ENCODE peak calls at places on chromosome 11, in seven cellular contexts. One of them, this sample, is unnamed.

GRCh38 chr11:92540113-92540512 is 315.5 kb downstream of the FAT3 start:
- DNase-seq in epithelial cell of esophagus: no peak
- DNase-seq in dorsolateral prefrontal cortex: no peak
- DNase-seq in transverse colon: no peak
- DNase-seq in activated naive CD4-positive, alpha-beta T cell treated with anti-CD3 and anti-CD28 coated beads, Interleukin-2, amount 10 ng/mL, durations not matched to agents 7 days and 5 days: no peak
- DNase-seq in NCI-H1417 treated with DMSO at 0.1 percent for 48 hours: no peak
- DNase-seq in PC-3: no peak
- DNase-seq in this sample: no peak

GRCh38 chr11:128174465-128175101 is 412.8 kb downstream of the ETS1 start:
- DNase-seq in dorsolateral prefrontal cortex: no peak
- DNase-seq in NCI-H1417 treated with DMSO at 0.1 percent for 48 hours: no peak
- DNase-seq in transverse colon: no peak
- DNase-seq in activated naive CD4-positive, alpha-beta T cell treated with anti-CD3 and anti-CD28 coated beads, Interleukin-2, amount 10 ng/mL, durations not matched to agents 7 days and 5 days: no peak
- DNase-seq in epithelial cell of esophagus: no peak
- DNase-seq in PC-3: no peak
- DNase-seq in this sample: no peak

GRCh38 chr11:126604461-126604860 is 249.0 kb downstream of the ST3GAL4 start:
- DNase-seq in dorsolateral prefrontal cortex: no peak
- DNase-seq in activated naive CD4-positive, alpha-beta T cell treated with anti-CD3 and anti-CD28 coated beads, Interleukin-2, amount 10 ng/mL, durations not matched to agents 7 days and 5 days: no peak
- DNase-seq in NCI-H1417 treated with DMSO at 0.1 percent for 48 hours: no peak
- DNase-seq in PC-3: no peak
- DNase-seq in transverse colon: no peak
- DNase-seq in epithelial cell of esophagus: no peak
- DNase-seq in this sample: no peak

GRCh38 chr11:75524576-75525432 is 937 bp downstream of the GDPD5 start:
- DNase-seq in NCI-H1417 treated with DMSO at 0.1 percent for 48 hours: no peak
- DNase-seq in transverse colon: peak
- DNase-seq in PC-3: peak
- DNase-seq in epithelial cell of esophagus: no peak
- DNase-seq in activated naive CD4-positive, alpha-beta T cell treated with anti-CD3 and anti-CD28 coated beads, Interleukin-2, amount 10 ng/mL, durations not matched to agents 7 days and 5 days: peak
- DNase-seq in dorsolateral prefrontal cortex: no peak
- DNase-seq in this sample: peak

GRCh38 chr11:45334410-45334809 is 48.3 kb upstream of the SYT13 start:
- DNase-seq in NCI-H1417 treated with DMSO at 0.1 percent for 48 hours: no peak
- DNase-seq in PC-3: no peak
- DNase-seq in activated naive CD4-positive, alpha-beta T cell treated with anti-CD3 and anti-CD28 coated beads, Interleukin-2, amount 10 ng/mL, durations not matched to agents 7 days and 5 days: no peak
- DNase-seq in dorsolateral prefrontal cortex: no peak
- DNase-seq in transverse colon: no peak
- DNase-seq in epithelial cell of esophagus: no peak
- DNase-seq in this sample: no peak

GRCh38 chr11:72113170-72113808 is 794 bp upstream of the ANAPC15 start:
- DNase-seq in PC-3: no peak
- DNase-seq in activated naive CD4-positive, alpha-beta T cell treated with anti-CD3 and anti-CD28 coated beads, Interleukin-2, amount 10 ng/mL, durations not matched to agents 7 days and 5 days: no peak
- DNase-seq in transverse colon: no peak
- DNase-seq in NCI-H1417 treated with DMSO at 0.1 percent for 48 hours: no peak
- DNase-seq in dorsolateral prefrontal cortex: no peak
- DNase-seq in epithelial cell of esophagus: peak
- DNase-seq in this sample: no peak

GRCh38 chr11:134639586-134640330 is 227.7 kb upstream of the B3GAT1 start:
- DNase-seq in epithelial cell of esophagus: no peak
- DNase-seq in dorsolateral prefrontal cortex: no peak
- DNase-seq in PC-3: no peak
- DNase-seq in NCI-H1417 treated with DMSO at 0.1 percent for 48 hours: no peak
- DNase-seq in activated naive CD4-positive, alpha-beta T cell treated with anti-CD3 and anti-CD28 coated beads, Interleukin-2, amount 10 ng/mL, durations not matched to agents 7 days and 5 days: no peak
- DNase-seq in transverse colon: peak
- DNase-seq in this sample: no peak

GRCh38 chr11:109680127-109680526 is 258.1 kb downstream of the C11orf87 start:
- DNase-seq in epithelial cell of esophagus: peak
- DNase-seq in NCI-H1417 treated with DMSO at 0.1 percent for 48 hours: no peak
- DNase-seq in PC-3: peak
- DNase-seq in dorsolateral prefrontal cortex: no peak
- DNase-seq in activated naive CD4-positive, alpha-beta T cell treated with anti-CD3 and anti-CD28 coated beads, Interleukin-2, amount 10 ng/mL, durations not matched to agents 7 days and 5 days: no peak
- DNase-seq in transverse colon: no peak
- DNase-seq in this sample: no peak

GRCh38 chr11:103358251-103358650 is 249.0 kb downstream of the DYNC2H1 start:
- DNase-seq in PC-3: no peak
- DNase-seq in NCI-H1417 treated with DMSO at 0.1 percent for 48 hours: no peak
- DNase-seq in transverse colon: no peak
- DNase-seq in epithelial cell of esophagus: no peak
- DNase-seq in activated naive CD4-positive, alpha-beta T cell treated with anti-CD3 and anti-CD28 coated beads, Interleukin-2, amount 10 ng/mL, durations not matched to agents 7 days and 5 days: no peak
- DNase-seq in dorsolateral prefrontal cortex: no peak
- DNase-seq in this sample: no peak

GRCh38 chr11:129012880-129013279 is 70.2 kb upstream of the TP53AIP1 start:
- DNase-seq in NCI-H1417 treated with DMSO at 0.1 percent for 48 hours: no peak
- DNase-seq in dorsolateral prefrontal cortex: no peak
- DNase-seq in activated naive CD4-positive, alpha-beta T cell treated with anti-CD3 and anti-CD28 coated beads, Interleukin-2, amount 10 ng/mL, durations not matched to agents 7 days and 5 days: no peak
- DNase-seq in transverse colon: no peak
- DNase-seq in epithelial cell of esophagus: no peak
- DNase-seq in PC-3: no peak
- DNase-seq in this sample: no peak

GRCh38 chr11:122007611-122008071 is 108.4 kb downstream of the BLID start:
- DNase-seq in activated naive CD4-positive, alpha-beta T cell treated with anti-CD3 and anti-CD28 coated beads, Interleukin-2, amount 10 ng/mL, durations not matched to agents 7 days and 5 days: no peak
- DNase-seq in epithelial cell of esophagus: no peak
- DNase-seq in dorsolateral prefrontal cortex: peak
- DNase-seq in transverse colon: no peak
- DNase-seq in PC-3: no peak
- DNase-seq in NCI-H1417 treated with DMSO at 0.1 percent for 48 hours: no peak
- DNase-seq in this sample: no peak

GRCh38 chr11:55847453-55847852 is 8.9 kb downstream of the OR5D16 start:
- DNase-seq in NCI-H1417 treated with DMSO at 0.1 percent for 48 hours: no peak
- DNase-seq in dorsolateral prefrontal cortex: no peak
- DNase-seq in transverse colon: no peak
- DNase-seq in activated naive CD4-positive, alpha-beta T cell treated with anti-CD3 and anti-CD28 coated beads, Interleukin-2, amount 10 ng/mL, durations not matched to agents 7 days and 5 days: no peak
- DNase-seq in PC-3: no peak
- DNase-seq in epithelial cell of esophagus: no peak
- DNase-seq in this sample: no peak

GRCh38 chr11:45667929-45668680 is 2.7 kb upstream of the CHST1 start:
- DNase-seq in dorsolateral prefrontal cortex: no peak
- DNase-seq in activated naive CD4-positive, alpha-beta T cell treated with anti-CD3 and anti-CD28 coated beads, Interleukin-2, amount 10 ng/mL, durations not matched to agents 7 days and 5 days: no peak
- DNase-seq in epithelial cell of esophagus: no peak
- DNase-seq in NCI-H1417 treated with DMSO at 0.1 percent for 48 hours: no peak
- DNase-seq in transverse colon: no peak
- DNase-seq in PC-3: no peak
- DNase-seq in this sample: no peak

GRCh38 chr11:67195971-67196418 is 70.3 kb upstream of the GRK2 start:
- DNase-seq in transverse colon: peak
- DNase-seq in activated naive CD4-positive, alpha-beta T cell treated with anti-CD3 and anti-CD28 coated beads, Interleukin-2, amount 10 ng/mL, durations not matched to agents 7 days and 5 days: no peak
- DNase-seq in epithelial cell of esophagus: no peak
- DNase-seq in PC-3: peak
- DNase-seq in dorsolateral prefrontal cortex: no peak
- DNase-seq in NCI-H1417 treated with DMSO at 0.1 percent for 48 hours: no peak
- DNase-seq in this sample: no peak

GRCh38 chr11:72001834-72002591 is 3.3 kb downstream of the IL18BP start:
- DNase-seq in epithelial cell of esophagus: no peak
- DNase-seq in NCI-H1417 treated with DMSO at 0.1 percent for 48 hours: no peak
- DNase-seq in activated naive CD4-positive, alpha-beta T cell treated with anti-CD3 and anti-CD28 coated beads, Interleukin-2, amount 10 ng/mL, durations not matched to agents 7 days and 5 days: no peak
- DNase-seq in dorsolateral prefrontal cortex: no peak
- DNase-seq in PC-3: no peak
- DNase-seq in transverse colon: no peak
- DNase-seq in this sample: no peak

GRCh38 chr11:40188848-40189247 is 1270.6 kb downstream of the LRRC4C start:
- DNase-seq in PC-3: no peak
- DNase-seq in NCI-H1417 treated with DMSO at 0.1 percent for 48 hours: peak
- DNase-seq in dorsolateral prefrontal cortex: no peak
- DNase-seq in epithelial cell of esophagus: peak
- DNase-seq in activated naive CD4-positive, alpha-beta T cell treated with anti-CD3 and anti-CD28 coated beads, Interleukin-2, amount 10 ng/mL, durations not matched to agents 7 days and 5 days: no peak
- DNase-seq in transverse colon: no peak
- DNase-seq in this sample: no peak

GRCh38 chr11:22138264-22138663 is 54.6 kb upstream of the ANO5 start:
- DNase-seq in NCI-H1417 treated with DMSO at 0.1 percent for 48 hours: no peak
- DNase-seq in epithelial cell of esophagus: no peak
- DNase-seq in transverse colon: no peak
- DNase-seq in dorsolateral prefrontal cortex: no peak
- DNase-seq in activated naive CD4-positive, alpha-beta T cell treated with anti-CD3 and anti-CD28 coated beads, Interleukin-2, amount 10 ng/mL, durations not matched to agents 7 days and 5 days: no peak
- DNase-seq in PC-3: no peak
- DNase-seq in this sample: no peak

GRCh38 chr11:124970925-124971324 is 16.9 kb downstream of the CCDC15 start:
- DNase-seq in dorsolateral prefrontal cortex: no peak
- DNase-seq in PC-3: peak
- DNase-seq in NCI-H1417 treated with DMSO at 0.1 percent for 48 hours: no peak
- DNase-seq in transverse colon: no peak
- DNase-seq in activated naive CD4-positive, alpha-beta T cell treated with anti-CD3 and anti-CD28 coated beads, Interleukin-2, amount 10 ng/mL, durations not matched to agents 7 days and 5 days: no peak
- DNase-seq in epithelial cell of esophagus: peak
- DNase-seq in this sample: no peak

GRCh38 chr11:70020336-70021214 is 57.5 kb upstream of the ANO1 start:
- DNase-seq in transverse colon: no peak
- DNase-seq in NCI-H1417 treated with DMSO at 0.1 percent for 48 hours: no peak
- DNase-seq in epithelial cell of esophagus: no peak
- DNase-seq in activated naive CD4-positive, alpha-beta T cell treated with anti-CD3 and anti-CD28 coated beads, Interleukin-2, amount 10 ng/mL, durations not matched to agents 7 days and 5 days: no peak
- DNase-seq in dorsolateral prefrontal cortex: no peak
- DNase-seq in PC-3: peak
- DNase-seq in this sample: no peak

GRCh38 chr11:2825261-2825885 is 60.2 kb downstream of the CDKN1C start:
- DNase-seq in activated naive CD4-positive, alpha-beta T cell treated with anti-CD3 and anti-CD28 coated beads, Interleukin-2, amount 10 ng/mL, durations not matched to agents 7 days and 5 days: no peak
- DNase-seq in epithelial cell of esophagus: no peak
- DNase-seq in PC-3: peak
- DNase-seq in dorsolateral prefrontal cortex: no peak
- DNase-seq in NCI-H1417 treated with DMSO at 0.1 percent for 48 hours: no peak
- DNase-seq in transverse colon: peak
- DNase-seq in this sample: no peak

GRCh38 chr11:9158898-9159391 is 67.5 kb upstream of the SCUBE2 start:
- DNase-seq in NCI-H1417 treated with DMSO at 0.1 percent for 48 hours: no peak
- DNase-seq in transverse colon: no peak
- DNase-seq in dorsolateral prefrontal cortex: no peak
- DNase-seq in epithelial cell of esophagus: peak
- DNase-seq in PC-3: peak
- DNase-seq in activated naive CD4-positive, alpha-beta T cell treated with anti-CD3 and anti-CD28 coated beads, Interleukin-2, amount 10 ng/mL, durations not matched to agents 7 days and 5 days: no peak
- DNase-seq in this sample: no peak

GRCh38 chr11:96054870-96055705 is 131.2 kb upstream of the MTMR2 start:
- DNase-seq in epithelial cell of esophagus: peak
- DNase-seq in dorsolateral prefrontal cortex: no peak
- DNase-seq in PC-3: peak
- DNase-seq in activated naive CD4-positive, alpha-beta T cell treated with anti-CD3 and anti-CD28 coated beads, Interleukin-2, amount 10 ng/mL, durations not matched to agents 7 days and 5 days: no peak
- DNase-seq in transverse colon: no peak
- DNase-seq in NCI-H1417 treated with DMSO at 0.1 percent for 48 hours: peak
- DNase-seq in this sample: no peak

GRCh38 chr11:120065176-120065575 is 72.7 kb downstream of the TRIM29 start:
- DNase-seq in dorsolateral prefrontal cortex: no peak
- DNase-seq in transverse colon: no peak
- DNase-seq in epithelial cell of esophagus: no peak
- DNase-seq in PC-3: no peak
- DNase-seq in NCI-H1417 treated with DMSO at 0.1 percent for 48 hours: no peak
- DNase-seq in activated naive CD4-positive, alpha-beta T cell treated with anti-CD3 and anti-CD28 coated beads, Interleukin-2, amount 10 ng/mL, durations not matched to agents 7 days and 5 days: no peak
- DNase-seq in this sample: no peak

GRCh38 chr11:19602906-19603305 is 109.7 kb upstream of the NAV2 start:
- DNase-seq in dorsolateral prefrontal cortex: no peak
- DNase-seq in activated naive CD4-positive, alpha-beta T cell treated with anti-CD3 and anti-CD28 coated beads, Interleukin-2, amount 10 ng/mL, durations not matched to agents 7 days and 5 days: no peak
- DNase-seq in transverse colon: no peak
- DNase-seq in PC-3: no peak
- DNase-seq in epithelial cell of esophagus: no peak
- DNase-seq in NCI-H1417 treated with DMSO at 0.1 percent for 48 hours: no peak
- DNase-seq in this sample: no peak

GRCh38 chr11:1163321-1163910 is 5.7 kb downstream of the MUC5AC start:
- DNase-seq in NCI-H1417 treated with DMSO at 0.1 percent for 48 hours: no peak
- DNase-seq in PC-3: no peak
- DNase-seq in activated naive CD4-positive, alpha-beta T cell treated with anti-CD3 and anti-CD28 coated beads, Interleukin-2, amount 10 ng/mL, durations not matched to agents 7 days and 5 days: peak
- DNase-seq in epithelial cell of esophagus: no peak
- DNase-seq in dorsolateral prefrontal cortex: peak
- DNase-seq in transverse colon: no peak
- DNase-seq in this sample: no peak

GRCh38 chr11:117857734-117858369 is 18.6 kb downstream of the FXYD6 start:
- DNase-seq in PC-3: no peak
- DNase-seq in epithelial cell of esophagus: no peak
- DNase-seq in activated naive CD4-positive, alpha-beta T cell treated with anti-CD3 and anti-CD28 coated beads, Interleukin-2, amount 10 ng/mL, durations not matched to agents 7 days and 5 days: no peak
- DNase-seq in transverse colon: no peak
- DNase-seq in dorsolateral prefrontal cortex: no peak
- DNase-seq in NCI-H1417 treated with DMSO at 0.1 percent for 48 hours: no peak
- DNase-seq in this sample: no peak

This sample was measured in GM12892.